ENCODE peak calls at places on chromosomes 4 and X, in nine cellular contexts. I is cardiac muscle cell, L is A549, X is endodermal cell, R is tibial artery, N is GM12878, F is body of pancreas, G is lower lobe of right lung, K is uterus. T is an unnamed sample. For H3K4me1, the result is how much of the 10 kb centered on the place peaks cover.

GRCh38 chrX:39335447-39336235 is 534.4 kb downstream of the MID1IP1 start:
- DNase-seq in I (no peak), L (no peak), X (no peak), R (no peak), N (no peak), F (no peak), G (no peak), K (no peak), T (no peak)

GRCh38 chrX:135086197-135086854 is 34.0 kb downstream of the ETDB start:
- DNase-seq in I (peak), L (peak), X (peak), R (no peak), N (peak), F (peak), G (no peak), K (peak), T (no peak)

GRCh38 chr4:46931981-46932380 is 22.9 kb upstream of the COX7B2 start:
- DNase-seq in I (peak), L (no peak), X (peak), R (no peak), N (peak), F (no peak), G (no peak), K (no peak), T (no peak)

GRCh38 chr4:101205878-101206277 is 141.4 kb downstream of the PPP3CA start:
- DNase-seq in I (peak), L (no peak), X (peak), R (no peak), N (peak), F (no peak), G (no peak), K (no peak), T (no peak)

GRCh38 chr4:121370729-121371325 is 10.0 kb downstream of the QRFPR start:
- DNase-seq in I (peak), L (no peak), X (peak), R (peak), N (no peak), F (peak), G (no peak), K (peak), T (no peak)

GRCh38 chrX:147376601-147377387 is 534.9 kb upstream of the FMR1 start:
- DNase-seq in I (no peak), L (no peak), X (peak), R (no peak), N (no peak), F (peak), G (peak), K (no peak), T (no peak)

GRCh38 chr4:143188325-143189088 is 3.8 kb downstream of the USP38 start:
- DNase-seq in I (no peak), L (no peak), X (no peak), R (no peak), N (no peak), F (no peak), G (no peak), K (no peak), T (no peak)

GRCh38 chrX:37921758-37922157 is 74.4 kb upstream of the DYNLT3 start:
- DNase-seq in I (no peak), L (no peak), X (no peak), R (no peak), N (no peak), F (no peak), G (no peak), K (no peak), T (no peak)

GRCh38 chr4:90084967-90085295 is 42.3 kb upstream of the CCSER1 start:
- DNase-seq in I (no peak), L (no peak), X (no peak), R (no peak), N (no peak), F (no peak), G (no peak), K (no peak), T (no peak)

GRCh38 chr4:77031544-77031943 is 44.2 kb downstream of the CCNI start:
- DNase-seq in I (no peak), L (no peak), X (no peak), R (no peak), N (no peak), F (no peak), G (no peak), K (no peak), T (no peak)

GRCh38 chr4:159105761-159106243 is 2.9 kb downstream of the RAPGEF2 start:
- DNase-seq in I (peak), L (no peak), X (peak), R (peak), N (peak), F (peak), G (no peak), K (no peak), T (no peak)

GRCh38 chr4:30429813-30430466 is 290.2 kb upstream of the PCDH7 start:
- DNase-seq in I (peak), L (no peak), X (no peak), R (no peak), N (no peak), F (no peak), G (no peak), K (no peak), T (no peak)

GRCh38 chr4:38155589-38156294 is 195.5 kb downstream of the PTTG2 start:
- DNase-seq in I (no peak), L (no peak), X (no peak), R (no peak), N (no peak), F (no peak), G (no peak), K (no peak), T (no peak)

GRCh38 chr4:72302981-72303704 is 265.9 kb downstream of the ADAMTS3 start:
- DNase-seq in I (peak), L (peak), X (peak), R (no peak), N (no peak), F (peak), G (no peak), K (peak), T (no peak)

GRCh38 chr4:107561481-107561880 is 158.6 kb downstream of the PAPSS1 start:
- DNase-seq in I (peak), L (no peak), X (no peak), R (no peak), N (no peak), F (no peak), G (no peak), K (no peak), T (no peak)

GRCh38 chrX:66731398-66731797 is 92.5 kb upstream of the EDA2R start:
- DNase-seq in I (peak), L (peak), X (no peak), R (no peak), N (peak), F (no peak), G (no peak), K (no peak), T (no peak)

GRCh38 chr4:182085051-182085480 is 158.1 kb upstream of the TENM3 start:
- DNase-seq in I (no peak), L (no peak), X (no peak), R (no peak), N (no peak), F (no peak), G (no peak), K (no peak), T (no peak)

DNA sequence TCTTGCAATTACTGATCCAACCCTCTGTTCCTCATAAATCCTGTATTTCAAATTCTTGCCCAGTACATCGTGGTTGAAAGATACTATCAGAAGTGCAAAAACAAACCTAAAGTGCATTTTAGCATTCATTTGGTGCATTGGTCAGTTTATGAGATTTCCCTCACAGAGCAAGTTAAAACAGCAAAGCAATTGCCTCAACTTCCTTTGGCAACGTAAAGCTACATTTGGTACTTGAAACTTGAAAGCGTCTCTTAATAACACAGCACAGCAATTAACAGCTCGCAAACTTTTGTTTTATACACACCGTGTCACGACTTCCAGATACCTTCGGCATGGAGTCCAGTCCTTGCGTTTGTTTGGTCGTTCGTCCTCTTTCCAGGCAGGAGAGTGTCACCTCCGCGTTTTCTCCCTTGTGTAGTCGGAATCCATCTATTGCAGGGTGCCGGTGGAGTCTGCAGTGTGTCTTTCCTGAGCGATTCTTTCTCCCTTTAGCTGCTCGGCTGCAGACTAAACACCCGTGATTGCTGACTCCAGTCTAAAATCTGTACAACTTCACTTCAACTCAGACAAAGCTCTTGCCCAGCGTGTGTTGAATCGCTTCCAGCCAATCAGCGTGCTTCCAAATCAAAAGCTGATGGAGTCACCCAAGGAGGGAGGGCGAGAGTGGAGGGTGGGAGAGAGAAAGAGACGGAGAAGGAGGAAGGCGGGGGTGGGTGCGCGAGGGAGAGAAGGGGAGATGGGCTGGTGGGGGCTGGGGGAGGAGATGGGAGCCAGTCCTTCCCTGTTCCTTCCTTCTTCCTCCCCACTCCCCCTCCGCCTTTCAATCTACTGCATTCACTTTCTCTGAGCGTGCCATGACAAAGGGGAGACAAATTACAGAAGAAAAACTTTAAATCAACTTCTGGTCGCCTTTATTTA is at the start of gene PCDH18:
- DNase-seq in I (peak), L (no peak), X (peak), R (peak), N (peak), F (peak), G (peak), K (peak), T (peak)
- H3K4me3 ChIP-seq in I (peak), L (peak), X (peak), R (peak), N (peak), F (no peak), G (peak), K (peak), T (peak)

DNA sequence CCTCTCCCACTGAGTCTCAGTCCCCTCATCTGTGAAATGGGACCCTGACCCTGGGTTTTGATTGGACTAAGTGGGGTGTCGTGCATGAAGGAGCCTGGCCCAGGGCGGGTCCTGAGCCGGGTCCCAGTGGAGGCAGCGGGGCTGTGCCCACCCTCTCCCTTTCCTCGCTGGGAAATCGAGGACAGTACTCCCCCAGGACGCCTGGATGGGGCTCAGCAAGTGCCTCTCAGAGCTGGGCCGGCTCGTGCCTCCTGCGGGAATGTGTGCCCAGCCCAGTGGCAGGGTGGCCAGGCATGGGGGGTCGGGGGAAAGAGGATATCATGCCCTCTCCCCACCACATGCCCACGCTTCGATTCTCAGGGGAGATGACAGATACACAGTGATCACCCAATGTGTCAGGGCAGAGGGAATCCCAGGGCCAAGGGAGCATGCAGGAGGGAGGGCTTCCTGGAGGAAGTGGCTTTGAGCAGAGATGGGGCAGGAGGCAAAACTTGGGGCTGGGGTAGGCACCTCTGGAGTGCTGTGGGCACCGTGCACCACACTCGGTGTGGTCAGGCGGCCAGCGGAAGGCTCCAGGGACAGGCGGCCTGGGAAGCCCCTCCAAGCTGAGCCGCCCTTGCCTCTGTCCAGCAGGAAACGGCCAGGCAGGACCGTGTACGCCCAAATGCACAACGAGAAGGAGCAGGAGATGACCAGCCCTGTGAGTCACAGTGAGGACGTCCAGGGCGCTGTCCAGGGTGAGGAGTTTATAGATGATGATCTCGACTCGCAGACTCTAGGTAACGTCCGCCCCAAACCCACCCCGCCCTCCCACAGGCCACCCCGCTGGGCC is 203.0 kb downstream of the AFAP1 start:
- DNase-seq in I (peak), L (no peak), X (no peak), R (no peak), N (no peak), F (no peak), G (peak), K (no peak), T (no peak)
- H3K4me1 ChIP-seq in I (under half), L (under half), X (under half), R (under half), N (under half), F (under half), G (under half), K (under half), T (under half)

GRCh38 chr4:173573286-173573685 is 43.3 kb upstream of the HAND2 start:
- DNase-seq in I (no peak), L (no peak), X (no peak), R (no peak), N (no peak), F (no peak), G (no peak), K (peak), T (no peak)
- H3K27ac ChIP-seq in I (no peak), L (no peak), X (no peak), R (no peak), N (no peak), F (no peak), G (no peak), K (peak), T (no peak)

DNA sequence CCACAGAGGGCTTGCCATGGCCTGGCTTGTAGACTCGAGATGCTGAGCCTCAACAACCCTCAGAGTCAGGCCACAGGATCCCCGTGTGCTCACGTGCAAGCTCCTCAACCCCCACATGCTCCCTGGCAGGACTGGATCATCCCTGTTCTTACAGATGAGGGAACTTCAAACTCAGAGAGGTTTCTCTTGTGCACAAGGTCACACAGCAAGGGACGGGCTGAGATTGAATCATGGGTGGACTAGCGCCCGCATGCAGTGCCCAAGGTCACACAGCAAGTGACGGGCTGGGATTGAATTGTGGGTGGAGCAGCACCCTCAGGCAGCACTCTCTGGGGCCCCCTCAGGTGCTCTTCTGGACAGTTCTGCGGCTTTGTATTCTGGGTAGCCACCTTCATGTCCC is 60.6 kb upstream of the AFAP1 start:
- DNase-seq in I (no peak), L (no peak), X (no peak), R (no peak), N (no peak), F (no peak), G (no peak), K (no peak), T (no peak)
- H3K4me3 ChIP-seq in I (no peak), L (no peak), X (no peak), R (no peak), N (no peak), F (no peak), G (no peak), K (no peak), T (no peak)

GRCh38 chrX:70478521-70478920 is 33.9 kb downstream of the DLG3 start:
- DNase-seq in I (no peak), L (no peak), X (no peak), R (no peak), N (no peak), F (no peak), G (no peak), K (no peak), T (no peak)

GRCh38 chrX:70479197-70479969 is 34.7 kb downstream of the DLG3 start:
- DNase-seq in I (peak), L (peak), X (no peak), R (no peak), N (no peak), F (no peak), G (no peak), K (no peak), T (no peak)

GRCh38 chrX:70476934-70477733 is 32.5 kb downstream of the DLG3 start:
- DNase-seq in I (peak), L (peak), X (peak), R (peak), N (no peak), F (peak), G (no peak), K (peak), T (peak)

GRCh38 chrX:70477734-70478075 is 33.1 kb downstream of the DLG3 start:
- DNase-seq in I (no peak), L (no peak), X (no peak), R (no peak), N (no peak), F (no peak), G (no peak), K (no peak), T (no peak)

GRCh38 chrX:70476166-70476933 is 31.7 kb downstream of the DLG3 start:
- DNase-seq in I (no peak), L (no peak), X (peak), R (no peak), N (no peak), F (no peak), G (no peak), K (no peak), T (no peak)
- H3K4me1 ChIP-seq in I (under half), L (under half), X (under half), R (half or more), N (under half), F (half or more), G (under half), K (under half), T (under half)

GRCh38 chr4:109875106-109875505 is 27.2 kb downstream of the LRIT3 start:
- DNase-seq in I (no peak), L (no peak), X (no peak), R (no peak), N (no peak), F (no peak), G (no peak), K (no peak), T (no peak)
- H3K27ac ChIP-seq in I (no peak), L (no peak), X (no peak), R (no peak), N (no peak), F (no peak), G (no peak), K (no peak), T (no peak)

DNA sequence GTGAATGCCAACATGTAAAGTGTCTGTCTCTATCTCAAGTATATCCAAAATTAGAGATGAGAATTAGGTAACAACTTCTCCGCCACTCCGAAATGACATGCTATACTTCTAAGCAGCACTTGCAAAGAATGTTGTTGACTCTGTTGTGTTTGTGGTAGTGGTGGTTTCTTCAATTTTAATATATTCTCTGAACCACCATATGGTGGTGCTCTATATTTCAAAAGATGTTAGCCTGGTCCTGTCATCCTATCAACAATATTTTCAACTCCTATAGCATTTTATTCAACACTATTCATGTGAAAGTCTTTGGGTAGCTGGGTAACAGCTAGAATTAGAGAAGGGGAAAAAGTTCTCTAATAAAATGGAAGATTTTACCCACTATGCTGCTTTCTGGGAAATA is 1622.8 kb upstream of the IGFBP7 start:
- DNase-seq in I (no peak), L (no peak), X (no peak), R (no peak), N (no peak), F (no peak), G (no peak), K (no peak), T (no peak)
- H3K4me3 ChIP-seq in I (no peak), L (no peak), X (no peak), R (no peak), N (no peak), F (no peak), G (no peak), K (no peak), T (no peak)

T was measured in left lung.